ENCODE peak calls at places on chromosome 11, in five cellular contexts. One of them, this sample, is unnamed.

GRCh38 chr11:111920908-111921307 is 2.2 kb downstream of the C11orf52 start:
- DNase-seq in K562: no peak
- DNase-seq in H1: no peak
- DNase-seq in GM12878: no peak
- DNase-seq in HepG2: no peak
- DNase-seq in this sample: no peak

GRCh38 chr11:111352935-111353695 is 26.0 kb downstream of the POU2AF1 start:
- DNase-seq in K562: no peak
- DNase-seq in H1: no peak
- DNase-seq in GM12878: no peak
- DNase-seq in HepG2: no peak
- DNase-seq in this sample: no peak

GRCh38 chr11:47348859-47349258 is 3.6 kb downstream of the MYBPC3 start:
- DNase-seq in K562: peak
- DNase-seq in H1: no peak
- DNase-seq in GM12878: no peak
- DNase-seq in HepG2: peak
- DNase-seq in this sample: peak

GRCh38 chr11:34029176-34029575 is 22.4 kb upstream of the CAPRIN1 start:
- DNase-seq in K562: no peak
- DNase-seq in H1: no peak
- DNase-seq in GM12878: no peak
- DNase-seq in HepG2: no peak
- DNase-seq in this sample: no peak

GRCh38 chr11:79314906-79315689 is 125.7 kb downstream of the TENM4 start:
- DNase-seq in K562: no peak
- DNase-seq in H1: peak
- DNase-seq in GM12878: no peak
- DNase-seq in HepG2: no peak
- DNase-seq in this sample: peak

GRCh38 chr11:111540114-111540920 is at the start of gene LAYN:
- DNase-seq in K562: no peak
- DNase-seq in H1: peak
- DNase-seq in GM12878: no peak
- DNase-seq in HepG2: no peak
- DNase-seq in this sample: peak

GRCh38 chr11:65422633-65423515 is at the start of gene NEAT1:
- DNase-seq in K562: peak
- DNase-seq in H1: peak
- DNase-seq in GM12878: no peak
- DNase-seq in HepG2: peak
- DNase-seq in this sample: peak

GRCh38 chr11:128916037-128916572 is 24.9 kb downstream of the KCNJ5 start:
- DNase-seq in K562: no peak
- DNase-seq in H1: no peak
- DNase-seq in GM12878: no peak
- DNase-seq in HepG2: no peak
- DNase-seq in this sample: no peak

GRCh38 chr11:116488836-116489389 is 283.9 kb downstream of the BUD13 start:
- DNase-seq in K562: no peak
- DNase-seq in H1: no peak
- DNase-seq in GM12878: no peak
- DNase-seq in HepG2: no peak
- DNase-seq in this sample: no peak

GRCh38 chr11:74532496-74533246 is 39.1 kb upstream of the LIPT2 start:
- DNase-seq in K562: no peak
- DNase-seq in H1: no peak
- DNase-seq in GM12878: no peak
- DNase-seq in HepG2: no peak
- DNase-seq in this sample: no peak
- TF ChIP-seq MAX in K562: no peak
- TF ChIP-seq MAX in H1: no peak
- TF ChIP-seq MAX in GM12878: no peak
- TF ChIP-seq MAX in HepG2: no peak
- TF ChIP-seq MAX in this sample: no peak

GRCh38 chr11:95711162-95711944 is 78.2 kb downstream of the FAM76B start:
- DNase-seq in K562: no peak
- DNase-seq in H1: no peak
- DNase-seq in GM12878: peak
- DNase-seq in HepG2: no peak
- DNase-seq in this sample: no peak
- TF ChIP-seq CREB1 in K562: no peak
- TF ChIP-seq CREB1 in H1: no peak
- TF ChIP-seq CREB1 in GM12878: no peak
- TF ChIP-seq CREB1 in HepG2: no peak
- TF ChIP-seq CREB1 in this sample: no peak

GRCh38 chr11:118672865-118673264 is 6.6 kb downstream of the TREH start:
- DNase-seq in K562: no peak
- DNase-seq in H1: no peak
- DNase-seq in GM12878: no peak
- DNase-seq in HepG2: no peak
- DNase-seq in this sample: no peak
- TF ChIP-seq MAX in K562: no peak
- TF ChIP-seq MAX in H1: no peak
- TF ChIP-seq MAX in GM12878: no peak
- TF ChIP-seq MAX in HepG2: no peak
- TF ChIP-seq MAX in this sample: no peak

GRCh38 chr11:85961930-85962363 is 106.8 kb downstream of the CCDC83 start:
- DNase-seq in K562: no peak
- DNase-seq in H1: no peak
- DNase-seq in GM12878: no peak
- DNase-seq in HepG2: no peak
- DNase-seq in this sample: no peak

GRCh38 chr11:85965202-85965601 is 103.7 kb downstream of the PICALM start:
- DNase-seq in K562: no peak
- DNase-seq in H1: no peak
- DNase-seq in GM12878: no peak
- DNase-seq in HepG2: no peak
- DNase-seq in this sample: no peak

GRCh38 chr11:85955531-85955930 is 100.3 kb downstream of the CCDC83 start:
- DNase-seq in K562: no peak
- DNase-seq in H1: no peak
- DNase-seq in GM12878: no peak
- DNase-seq in HepG2: no peak
- DNase-seq in this sample: no peak

GRCh38 chr11:85961130-85961529 is 105.9 kb downstream of the CCDC83 start:
- DNase-seq in K562: no peak
- DNase-seq in H1: no peak
- DNase-seq in GM12878: no peak
- DNase-seq in HepG2: no peak
- DNase-seq in this sample: no peak

GRCh38 chr11:85960678-85961077 is 105.5 kb downstream of the CCDC83 start:
- DNase-seq in K562: no peak
- DNase-seq in H1: no peak
- DNase-seq in GM12878: no peak
- DNase-seq in HepG2: no peak
- DNase-seq in this sample: no peak
- TF ChIP-seq CREB1 in K562: no peak
- TF ChIP-seq CREB1 in H1: no peak
- TF ChIP-seq CREB1 in GM12878: no peak
- TF ChIP-seq CREB1 in HepG2: no peak
- TF ChIP-seq CREB1 in this sample: no peak

DNA sequence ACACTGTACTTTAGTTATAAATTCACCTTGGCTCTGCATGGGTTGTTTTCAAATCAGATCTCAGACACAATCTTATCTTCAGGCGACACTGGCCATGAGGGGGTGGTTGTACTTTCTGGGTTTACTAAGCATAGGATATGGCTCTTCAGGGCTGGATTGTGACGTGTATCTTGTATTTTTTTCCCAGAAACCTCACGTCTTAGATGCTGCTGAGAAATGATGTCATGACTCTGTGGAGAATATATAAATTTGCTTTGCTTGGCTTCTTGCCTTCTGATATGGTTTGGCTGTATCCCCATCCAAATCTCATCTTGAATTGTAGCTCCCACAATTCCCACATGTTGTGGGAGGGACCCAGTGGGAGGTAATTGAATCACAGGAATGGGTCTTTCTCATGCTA is 82.8 kb upstream of the VSTM5 start:
- DNase-seq in K562: no peak
- DNase-seq in H1: no peak
- DNase-seq in GM12878: no peak
- DNase-seq in HepG2: no peak
- DNase-seq in this sample: no peak
- TF ChIP-seq MAX in K562: no peak
- TF ChIP-seq MAX in H1: no peak
- TF ChIP-seq MAX in GM12878: no peak
- TF ChIP-seq MAX in HepG2: no peak
- TF ChIP-seq MAX in this sample: no peak

This sample was measured in WTC11.